ENCODE peak calls at places on chromosomes 6 and 20, in four cellular contexts. L is A549; S is CD8-positive, alpha-beta T cell; G is heart right ventricle. Y is an unnamed sample.
A peak's percentile ranks its signal among the peaks of the same experiment; 100 is the strongest.

GRCh38 chr6:102229271-102229670 is 835.8 kb downstream of the GRIK2 start:
- DNase-seq in S (no peak), L (no peak), G (no peak), Y (no peak)

GRCh38 chr6:12927746-12928145 is 211.2 kb downstream of the PHACTR1 start:
- DNase-seq in L (no peak), S (no peak), G (no peak), Y (no peak)

GRCh38 chr6:20098267-20098876 is 113.9 kb downstream of the MBOAT1 start:
- DNase-seq in L (no peak), S (no peak), G (no peak), Y (no peak)

GRCh38 chr6:11389977-11390376 is 147.6 kb upstream of the TMEM170B start:
- DNase-seq in G (peak; percentile 54), L (no peak), S (no peak), Y (no peak)

GRCh38 chr6:35489995-35490791 is 6.7 kb downstream of the TEAD3 start:
- DNase-seq in S (no peak), G (peak; percentile 90), L (no peak), Y (no peak)

GRCh38 chr20:63821824-63822223 is 9.2 kb downstream of the ZBTB46 start:
- DNase-seq in G (no peak), L (no peak), S (no peak), Y (no peak)

GRCh38 chr6:142187209-142187608 is 40.1 kb downstream of the VTA1 start:
- DNase-seq in L (peak; percentile 24), G (peak; percentile 52), S (no peak), Y (no peak)

GRCh38 chr6:158031445-158032353 is 50.0 kb downstream of the SYNJ2 start:
- DNase-seq in S (peak; percentile 57), L (peak; percentile 68), G (peak; percentile 88), Y (no peak)

GRCh38 chr20:21465799-21466198 is 48.1 kb downstream of the NKX2-2 start:
- DNase-seq in L (no peak), G (no peak), S (no peak), Y (no peak)

GRCh38 chr6:39430446-39430845 is 107.9 kb upstream of the KCNK16 start:
- DNase-seq in S (no peak), G (no peak), L (no peak), Y (no peak)

GRCh38 chr6:13268914-13269532 is 59.3 kb downstream of the TBC1D7 start:
- DNase-seq in G (no peak), L (no peak), S (no peak), Y (no peak)

GRCh38 chr6:5851261-5851757 is 155.4 kb downstream of the NRN1 start:
- DNase-seq in S (peak; percentile 67), G (peak; percentile 41), L (peak; percentile 11), Y (no peak)

GRCh38 chr20:34643919-34644318 is 33.0 kb downstream of the PIGU start:
- DNase-seq in S (no peak), G (no peak), L (no peak), Y (no peak)

GRCh38 chr6:6006428-6007310 is at the start of gene NRN1:
- DNase-seq in G (peak; percentile 29), L (no peak), S (no peak), Y (no peak)

GRCh38 chr20:20497242-20497985 is 129.5 kb downstream of the INSM1 start:
- DNase-seq in L (no peak), G (no peak), S (no peak), Y (no peak)

GRCh38 chr20:49384437-49385434 is 97.7 kb downstream of the KCNB1 start:
- DNase-seq in L (peak; percentile 74), S (peak; percentile 56), G (peak; percentile 75), Y (no peak)

GRCh38 chr20:50574586-50574985 is 64.4 kb downstream of the PTPN1 start:
- DNase-seq in G (no peak), L (no peak), S (no peak), Y (no peak)

GRCh38 chr20:9600562-9600961 is 86.2 kb downstream of the LAMP5 start:
- DNase-seq in L (no peak), G (no peak), S (no peak), Y (no peak)

GRCh38 chr6:6131492-6132109 is 124.9 kb upstream of the NRN1 start:
- DNase-seq in S (no peak), L (peak; percentile 23), G (peak; percentile 13), Y (no peak)

GRCh38 chr6:39365281-39366074 is 43.0 kb upstream of the KCNK16 start:
- DNase-seq in G (no peak), S (no peak), L (no peak), Y (no peak)

GRCh38 chr6:161924516-161925116 is 650.8 kb upstream of the AGPAT4 start:
- DNase-seq in L (no peak), G (no peak), S (no peak), Y (no peak)

GRCh38 chr20:12383770-12384304 is 466.1 kb downstream of the BTBD3 start:
- DNase-seq in G (no peak), L (no peak), S (no peak), Y (no peak)

GRCh38 chr6:19690676-19691075 is 146.5 kb upstream of the ID4 start:
- DNase-seq in G (no peak), S (no peak), L (no peak), Y (no peak)

GRCh38 chr20:40578961-40579360 is 110.1 kb downstream of the MAFB start:
- DNase-seq in L (no peak), S (no peak), G (no peak), Y (no peak)

GRCh38 chr6:138309695-138310094 is 68.0 kb upstream of the SMIM28 start:
- DNase-seq in S (no peak), G (no peak), L (no peak), Y (no peak)

GRCh38 chr6:72348926-72349325 is 272.9 kb upstream of the KCNQ5 start:
- DNase-seq in G (no peak), S (no peak), L (no peak), Y (no peak)

GRCh38 chr6:42368156-42368555 is 83.6 kb downstream of the TRERF1 start:
- DNase-seq in G (no peak), S (peak; percentile 68), L (no peak), Y (no peak)

GRCh38 chr6:1930356-1930755 is 315.0 kb downstream of the GMDS start:
- DNase-seq in G (no peak), L (no peak), S (no peak), Y (no peak)

GRCh38 chr20:51691703-51692102 is 76.5 kb downstream of the ATP9A start:
- DNase-seq in G (no peak), S (no peak), L (no peak), Y (no peak)
- TF ChIP-seq CTCF in G (no peak), S (no peak), L (no peak), Y (no peak)

DNA sequence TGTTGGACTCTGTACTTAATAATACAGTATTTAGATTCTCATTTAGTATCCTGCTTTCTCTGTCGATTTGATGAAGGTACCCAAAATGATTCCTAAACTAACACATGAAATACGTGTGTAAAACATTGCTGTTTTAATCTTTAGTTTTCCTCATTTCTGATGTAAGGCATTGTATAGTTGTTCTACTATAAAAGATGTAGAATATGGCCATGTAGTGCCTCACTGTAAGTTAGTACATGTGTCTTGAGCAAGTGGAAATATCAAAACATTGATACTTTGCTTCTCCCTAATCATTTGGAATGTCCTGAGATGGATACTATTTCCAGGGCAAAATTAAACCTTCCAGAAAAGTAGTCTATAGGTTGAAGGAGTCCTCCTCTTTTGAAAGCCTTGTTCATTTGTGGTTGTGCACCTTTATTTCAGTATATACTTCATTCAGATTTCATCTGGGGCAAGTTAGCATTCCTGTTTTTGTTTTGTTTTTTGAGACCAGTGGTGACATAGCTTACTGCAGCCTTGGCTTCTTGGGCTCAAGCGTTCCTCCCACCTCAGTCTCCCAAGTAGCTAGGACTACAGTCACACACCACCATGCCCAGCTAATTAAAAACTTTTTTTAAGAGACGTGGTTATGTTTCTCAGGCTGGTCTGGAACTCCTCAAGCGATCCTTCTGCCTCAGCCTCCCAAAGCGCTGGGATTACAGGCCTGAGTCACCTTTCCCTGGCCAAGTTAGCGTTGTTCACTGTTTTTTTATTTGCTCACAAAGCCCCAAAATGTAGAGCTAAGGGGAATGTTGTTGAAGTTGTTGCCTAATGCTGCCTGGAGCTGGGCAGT is 11.6 kb downstream of the SRSF3 start:
- DNase-seq in L (no peak), S (no peak), G (no peak), Y (no peak)
- TF ChIP-seq CTCF in L (no peak), S (no peak), G (no peak), Y (peak; percentile 62)

GRCh38 chr6:29602564-29603361 is 17.8 kb downstream of the OR2H2 start:
- DNase-seq in G (no peak), S (no peak), L (peak; percentile 27), Y (no peak)
- TF ChIP-seq CTCF in G (no peak), S (no peak), L (peak; percentile 11), Y (peak; percentile 67)

DNA sequence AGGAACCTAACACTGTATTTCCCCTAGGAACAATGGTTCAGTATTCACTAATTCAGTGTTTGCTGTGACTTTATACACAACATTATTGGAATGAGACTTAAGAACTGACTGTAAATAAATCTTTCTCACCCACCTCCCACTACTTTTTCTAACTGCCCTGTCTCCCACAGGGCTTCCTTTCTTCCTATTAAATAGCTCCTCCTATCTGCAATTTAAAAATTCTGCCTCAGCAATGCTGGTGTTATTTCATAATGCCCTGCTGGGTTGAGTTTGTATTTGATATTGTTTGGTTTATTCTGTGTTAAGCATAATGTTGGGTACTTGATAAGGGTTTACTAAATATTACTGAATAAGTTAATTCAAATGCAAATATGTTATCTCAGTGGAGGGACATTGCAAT is 573.1 kb upstream of the RNF217 start:
- DNase-seq in S (no peak), L (no peak), G (no peak), Y (no peak)
- TF ChIP-seq CTCF in S (no peak), L (no peak), G (no peak), Y (no peak)

DNA sequence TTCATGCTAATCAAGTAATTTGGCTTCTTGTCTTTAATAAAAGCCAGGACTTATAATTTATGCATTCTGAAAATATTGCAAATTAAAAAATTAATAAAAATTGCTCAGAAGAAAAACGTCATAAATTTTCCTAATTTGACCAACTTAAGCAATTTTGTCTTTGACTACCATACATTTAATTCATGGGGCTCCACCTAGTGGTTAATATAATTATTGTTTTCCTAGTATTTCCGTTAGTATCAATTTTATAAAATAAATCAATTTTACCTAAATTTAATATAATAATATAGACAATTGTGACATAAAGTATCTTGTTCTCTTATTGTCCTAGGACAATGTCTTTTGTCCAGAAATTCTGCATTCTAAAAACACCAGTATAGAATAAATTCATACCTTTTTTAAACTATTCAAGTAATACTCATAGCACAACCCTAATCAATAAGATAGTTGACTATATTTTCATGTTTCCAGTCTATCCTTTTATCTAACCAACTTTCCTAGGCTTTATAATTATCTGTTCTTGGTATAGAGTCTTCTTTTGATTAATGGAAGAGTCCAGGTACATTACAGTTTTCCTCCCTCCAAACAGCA is 319.9 kb downstream of the TRDN start:
- DNase-seq in G (no peak), L (peak; percentile 8), S (no peak), Y (no peak)
- TF ChIP-seq CTCF in G (peak; percentile 65), L (peak; percentile 33), S (peak; percentile 50), Y (peak; percentile 90)

GRCh38 chr6:41367700-41368099 is 32.3 kb downstream of the NCR2 start:
- DNase-seq in S (no peak), L (peak; percentile 56), G (peak; percentile 56), Y (peak; percentile 83)
- TF ChIP-seq CTCF in S (no peak), L (peak; percentile 68), G (peak; percentile 59), Y (peak; percentile 87)

DNA sequence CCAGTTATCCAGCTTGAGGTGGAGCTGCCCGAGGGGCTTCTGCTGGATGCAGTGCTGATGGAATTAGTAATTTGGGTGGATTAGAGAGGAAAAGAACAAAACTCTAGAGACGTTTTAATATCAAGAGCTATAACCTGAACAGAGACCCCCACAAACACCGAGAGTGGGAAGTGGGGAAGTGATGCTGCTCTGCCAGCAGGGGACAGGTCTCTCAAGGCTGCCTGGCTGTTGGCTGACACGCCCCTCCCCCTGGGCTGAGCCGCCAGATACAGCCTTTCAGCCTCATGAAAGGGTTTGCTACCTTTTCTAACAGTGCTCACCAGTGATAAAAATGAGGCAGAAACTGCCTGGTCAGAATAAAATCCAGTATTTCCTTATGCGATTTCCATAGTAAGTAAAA is 9.6 kb downstream of the LEMD2 start:
- DNase-seq in S (no peak), G (no peak), L (no peak), Y (no peak)
- TF ChIP-seq CTCF in S (no peak), G (no peak), L (no peak), Y (peak; percentile 49)

Y was measured in type B pancreatic cell.